ENCODE peak calls at places on chromosomes 13 and 19, in four cellular contexts. O is stimulated activated CD8-positive, alpha-beta memory T cell treated with anti-CD3 and anti-CD28 coated beads, Interleukin-7, amount 100 ng/mL, for 1 hour; U is GM18507; R is GM04503. C is an unnamed sample.

GRCh38 chr19:50803633-50804419 is 13.6 kb downstream of the ACP4 start:
- DNase-seq in O (no peak), U (no peak), R (no peak), C (no peak)

GRCh38 chr19:15635016-15635805 is 5.5 kb upstream of the CYP4F3 start:
- DNase-seq in O (no peak), U (no peak), R (no peak), C (peak)

GRCh38 chr13:43730642-43731041 is 56.1 kb downstream of the ENOX1 start:
- DNase-seq in O (no peak), U (no peak), R (peak), C (no peak)

GRCh38 chr13:31756346-31756745 is 17.0 kb downstream of the RXFP2 start:
- DNase-seq in O (no peak), U (no peak), R (peak), C (no peak)

GRCh38 chr13:98675837-98676236 is 76.6 kb downstream of the SLC15A1 start:
- DNase-seq in O (no peak), U (no peak), R (no peak), C (peak)

GRCh38 chr13:36131215-36131930 is at the start of gene DCLK1:
- DNase-seq in O (no peak), U (no peak), R (no peak), C (peak)

GRCh38 chr13:37741536-37741935 is 128.0 kb downstream of the TRPC4 start:
- DNase-seq in O (no peak), U (no peak), R (no peak), C (no peak)

GRCh38 chr13:20495087-20496023 is 30.3 kb downstream of the CRYL1 start:
- DNase-seq in O (peak), U (peak), R (peak), C (no peak)

GRCh38 chr19:48623556-48624066 is 4.3 kb downstream of the SPHK2 start:
- DNase-seq in O (no peak), U (no peak), R (no peak), C (no peak)

GRCh38 chr13:69980799-69981198 is 126.8 kb upstream of the ATXN8OS start:
- DNase-seq in O (no peak), U (no peak), R (no peak), C (no peak)

GRCh38 chr19:33100894-33101644 is 20.1 kb downstream of the GPATCH1 start:
- DNase-seq in O (no peak), U (no peak), R (no peak), C (no peak)

GRCh38 chr19:3359850-3360493 is 6.4 kb upstream of the NFIC start:
- DNase-seq in O (no peak), U (no peak), R (no peak), C (no peak)

GRCh38 chr13:107847406-107847805 is 367.9 kb downstream of the LIG4 start:
- DNase-seq in O (no peak), U (no peak), R (no peak), C (no peak)

C was measured in upper lobe of left lung.